ENCODE peak calls at places on chromosomes 7 and 10, in four cellular contexts. K is dorsolateral prefrontal cortex, H is hippocampal formation, C is PC-9. Z is an unnamed sample.

GRCh38 chr7:1193593-1194424 is 33.8 kb upstream of the ZFAND2A start:
- DNase-seq in H (no peak), K (peak), C (peak), Z (no peak)

GRCh38 chr10:124044143-124044862 is 49.1 kb downstream of the CHST15 start:
- DNase-seq in H (no peak), C (no peak), K (no peak), Z (no peak)

GRCh38 chr10:62076872-62077271 is 175.4 kb downstream of the ARID5B start:
- DNase-seq in H (no peak), K (no peak), C (peak), Z (peak)

GRCh38 chr10:131210181-131210580 is 101.3 kb downstream of the TCERG1L start:
- DNase-seq in K (no peak), C (no peak), H (no peak), Z (no peak)

GRCh38 chr10:45373003-45373782 is 823 bp upstream of the ALOX5 start:
- DNase-seq in H (no peak), K (no peak), C (peak), Z (no peak)

GRCh38 chr10:132398566-132398991 is 1.6 kb downstream of the PWWP2B start:
- DNase-seq in C (no peak), H (no peak), K (no peak), Z (no peak)

GRCh38 chr7:115728518-115728917 is 302.0 kb downstream of the TFEC start:
- DNase-seq in C (no peak), K (no peak), H (no peak), Z (no peak)

GRCh38 chr10:99834410-99834809 is 52.0 kb downstream of the ABCC2 start:
- DNase-seq in H (no peak), K (no peak), C (no peak), Z (peak)

GRCh38 chr7:342681-343216 is 52.8 kb downstream of the FOXL3 start:
- DNase-seq in H (no peak), K (no peak), C (no peak), Z (no peak)

GRCh38 chr7:102082693-102083385 is 203.8 kb upstream of the SH2B2 start:
- DNase-seq in H (no peak), C (no peak), K (no peak), Z (no peak)

GRCh38 chr7:151694828-151695580 is 175.3 kb upstream of the RHEB start:
- DNase-seq in C (peak), H (no peak), K (no peak), Z (no peak)

GRCh38 chr10:118698421-118698820 is 56.3 kb downstream of the CACUL1 start:
- DNase-seq in K (no peak), C (peak), H (no peak), Z (no peak)

GRCh38 chr10:5573968-5574641 is 49.3 kb downstream of the CALML3 start:
- DNase-seq in H (no peak), C (no peak), K (no peak), Z (no peak)

GRCh38 chr7:116500071-116500853 is 724 bp downstream of the CAV2 start:
- DNase-seq in C (peak), K (no peak), H (no peak), Z (peak)

GRCh38 chr10:95835149-95835860 is 72.5 kb upstream of the CC2D2B start:
- DNase-seq in K (no peak), H (no peak), C (no peak), Z (no peak)

GRCh38 chr7:940599-941408 is 13.7 kb downstream of the ADAP1 start:
- DNase-seq in K (no peak), H (no peak), C (no peak), Z (no peak)

GRCh38 chr10:114131094-114131493 is 42.9 kb downstream of the CCDC186 start:
- DNase-seq in H (no peak), K (no peak), C (no peak), Z (no peak)

GRCh38 chr7:155191901-155192478 is 105.7 kb upstream of the INSIG1 start:
- DNase-seq in C (no peak), H (no peak), K (no peak), Z (no peak)

GRCh38 chr10:5833814-5834213 is 20.6 kb upstream of the GDI2 start:
- DNase-seq in C (no peak), K (no peak), H (no peak), Z (no peak)

GRCh38 chr10:44950326-44951225 is 9.0 kb upstream of the RASSF4 start:
- DNase-seq in H (no peak), C (no peak), K (peak), Z (no peak)

Z was measured in epithelial cell of prostate.